ENCODE peak calls at places on chromosome 14, in six cellular contexts. R is IMR-90, V is mesendoderm, K is H9, I is neuronal stem cell, P is H1. C is an unnamed sample.

GRCh38 chr14:22898302-22898894 is 15.4 kb downstream of the REM2 start:
- DNase-seq in R (peak), V (no peak), K (no peak), I (no peak), P (no peak), C (peak)

GRCh38 chr14:100654814-100655795 is 67.9 kb upstream of the BEGAIN start:
- DNase-seq in R (no peak), V (peak), K (peak), I (no peak), P (no peak), C (no peak)

GRCh38 chr14:24251880-24252288 is 9.5 kb upstream of the TINF2 start:
- DNase-seq in R (peak), V (no peak), K (no peak), I (no peak), P (no peak), C (peak)

GRCh38 chr14:26867171-26867757 is 269.4 kb upstream of the NOVA1 start:
- DNase-seq in R (no peak), V (peak), K (no peak), I (no peak), P (no peak), C (no peak)

GRCh38 chr14:96792581-96792980 is 4.6 kb upstream of the VRK1 start:
- DNase-seq in R (no peak), V (no peak), K (no peak), I (no peak), P (no peak), C (no peak)

GRCh38 chr14:75217508-75218206 is 41.2 kb upstream of the TMED10 start:
- DNase-seq in R (peak), V (no peak), K (no peak), I (no peak), P (no peak), C (no peak)

GRCh38 chr14:59188461-59189280 is at the start of gene DAAM1:
- DNase-seq in R (peak), V (peak), K (peak), I (peak), P (peak), C (peak)

GRCh38 chr14:61575126-61575525 is 120.2 kb upstream of the HIF1A start:
- DNase-seq in R (no peak), V (no peak), K (no peak), I (no peak), P (no peak), C (no peak)

GRCh38 chr14:101379842-101380241 is 181.5 kb upstream of the DIO3 start:
- DNase-seq in R (no peak), V (no peak), K (no peak), I (no peak), P (no peak), C (no peak)

GRCh38 chr14:58100735-58101368 is 51.2 kb downstream of the ARMH4 start:
- DNase-seq in R (peak), V (no peak), K (no peak), I (no peak), P (no peak), C (peak)

GRCh38 chr14:51738754-51739153 is 87.0 kb downstream of the FRMD6 start:
- DNase-seq in R (no peak), V (peak), K (peak), I (no peak), P (peak), C (no peak)

GRCh38 chr14:98182385-98183055 is 1089.5 kb downstream of the BCL11B start:
- DNase-seq in R (no peak), V (no peak), K (no peak), I (no peak), P (no peak), C (no peak)

GRCh38 chr14:99522934-99523660 is 41.9 kb downstream of the CCNK start:
- DNase-seq in R (peak), V (peak), K (no peak), I (peak), P (no peak), C (peak)

GRCh38 chr14:75969126-75969525 is 12.7 kb downstream of the TGFB3 start:
- DNase-seq in R (no peak), V (no peak), K (no peak), I (no peak), P (no peak), C (no peak)

GRCh38 chr14:35818346-35819115 is 7.6 kb upstream of the BRMS1L start:
- DNase-seq in R (peak), V (peak), K (no peak), I (no peak), P (no peak), C (peak)

GRCh38 chr14:23660290-23661226 is 24.4 kb downstream of the DHRS2 start:
- DNase-seq in R (no peak), V (no peak), K (peak), I (no peak), P (no peak), C (no peak)

GRCh38 chr14:75247286-75247922 is 31.2 kb upstream of the FOS start:
- DNase-seq in R (no peak), V (no peak), K (no peak), I (no peak), P (no peak), C (no peak)

GRCh38 chr14:65834812-65835211 is 422.3 kb downstream of the FUT8 start:
- DNase-seq in R (no peak), V (no peak), K (no peak), I (no peak), P (no peak), C (no peak)

GRCh38 chr14:75640876-75641275 is 19.8 kb downstream of the ERG28 start:
- DNase-seq in R (no peak), V (no peak), K (no peak), I (no peak), P (no peak), C (no peak)

GRCh38 chr14:99734406-99735051 is 50.4 kb downstream of the CYP46A1 start:
- DNase-seq in R (no peak), V (no peak), K (peak), I (no peak), P (no peak), C (no peak)

GRCh38 chr14:53430870-53431269 is 277.7 kb upstream of the DDHD1 start:
- DNase-seq in R (peak), V (no peak), K (no peak), I (no peak), P (no peak), C (no peak)

GRCh38 chr14:100470523-100470897 is 116.7 kb downstream of the BEGAIN start:
- DNase-seq in R (no peak), V (peak), K (no peak), I (no peak), P (no peak), C (no peak)

GRCh38 chr14:55446833-55447232 is 6.4 kb upstream of the TBPL2 start:
- DNase-seq in R (peak), V (peak), K (no peak), I (no peak), P (no peak), C (peak)

GRCh38 chr14:52951730-52952481 is 1.1 kb upstream of the FERMT2 start:
- DNase-seq in R (peak), V (peak), K (peak), I (no peak), P (no peak), C (peak)

DNA sequence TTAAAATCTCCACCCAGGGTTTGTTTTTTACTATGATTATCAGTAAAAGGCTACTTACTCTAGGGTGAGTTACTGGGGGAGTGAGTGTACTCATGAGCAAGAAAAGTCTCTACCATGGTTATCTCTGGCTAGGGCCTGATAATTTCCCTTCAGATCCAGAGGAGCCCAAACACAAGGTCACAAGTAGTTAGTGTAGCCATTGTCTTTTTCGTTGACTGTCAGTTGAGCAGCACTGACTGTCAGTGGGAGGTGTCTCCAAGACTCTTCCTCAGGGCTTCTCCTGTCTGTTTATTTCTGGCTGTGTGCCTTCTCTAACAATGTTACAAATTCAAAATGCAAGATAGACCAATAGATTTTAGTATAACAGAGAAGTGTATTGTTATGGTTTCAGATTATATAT is 181.2 kb upstream of the MIS18BP1 start:
- DNase-seq in R (no peak), V (peak), K (no peak), I (no peak), P (no peak), C (no peak)
- H3K23ac ChIP-seq in R (no peak), V (no peak), K (no peak), I (no peak), P (no peak), C (no peak)

GRCh38 chr14:102511538-102511937 is 2.0 kb upstream of the ANKRD9 start:
- DNase-seq in R (no peak), V (no peak), K (no peak), I (no peak), P (no peak), C (no peak)

GRCh38 chr14:102508410-102508773 is 1.2 kb downstream of the ANKRD9 start:
- DNase-seq in R (no peak), V (no peak), K (no peak), I (no peak), P (no peak), C (no peak)

GRCh38 chr14:102510616-102511520 is 1.3 kb upstream of the ANKRD9 start:
- DNase-seq in R (no peak), V (peak), K (peak), I (peak), P (peak), C (no peak)

GRCh38 chr14:102508774-102509743 is 517 bp downstream of the ANKRD9 start:
- DNase-seq in R (peak), V (peak), K (no peak), I (no peak), P (no peak), C (peak)

GRCh38 chr14:102509744-102510615 is at the start of gene ANKRD9:
- DNase-seq in R (peak), V (peak), K (peak), I (peak), P (peak), C (peak)
- H4K8ac ChIP-seq in R (peak), V (no peak), K (no peak), I (no peak), P (peak), C (peak)

DNA sequence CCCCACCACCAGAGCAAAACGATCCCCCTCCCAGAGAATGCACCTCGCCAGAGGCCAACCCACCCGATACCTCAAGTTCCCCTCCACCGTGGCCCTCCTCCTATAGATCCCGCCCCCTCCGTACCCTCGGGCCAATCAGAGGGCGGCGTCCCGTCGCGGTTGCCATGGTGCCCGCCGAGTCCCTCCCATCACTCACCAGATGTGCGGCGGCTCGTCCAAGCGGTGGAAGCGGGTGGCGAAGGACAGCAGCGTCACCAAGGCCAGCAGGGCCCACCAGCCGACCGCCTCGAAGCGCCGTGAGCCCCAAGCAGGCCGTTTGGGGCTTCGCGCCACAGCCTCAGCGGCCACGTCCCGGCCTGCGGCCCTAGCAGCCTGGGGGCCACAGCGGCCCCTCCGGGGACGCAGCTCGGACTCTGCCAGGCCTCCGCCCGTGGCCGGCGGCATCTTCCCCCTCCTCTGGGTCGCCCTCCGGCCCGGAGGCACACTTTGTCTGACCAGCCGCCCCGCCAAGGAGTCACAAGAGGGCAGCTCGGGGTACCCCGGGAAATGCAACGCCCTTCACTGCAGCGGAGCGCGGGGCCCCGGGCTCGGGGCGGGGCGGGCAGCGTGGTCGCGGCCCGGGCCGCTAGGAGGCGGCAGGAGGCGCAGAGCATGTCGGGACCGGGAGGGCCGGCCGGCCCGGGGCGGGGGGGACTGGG is at the start of gene POMT2:
- DNase-seq in R (peak), V (peak), K (peak), I (peak), P (peak), C (peak)
- H2BK15ac ChIP-seq in R (peak), V (no peak), K (no peak), I (no peak), P (no peak), C (peak)

DNA sequence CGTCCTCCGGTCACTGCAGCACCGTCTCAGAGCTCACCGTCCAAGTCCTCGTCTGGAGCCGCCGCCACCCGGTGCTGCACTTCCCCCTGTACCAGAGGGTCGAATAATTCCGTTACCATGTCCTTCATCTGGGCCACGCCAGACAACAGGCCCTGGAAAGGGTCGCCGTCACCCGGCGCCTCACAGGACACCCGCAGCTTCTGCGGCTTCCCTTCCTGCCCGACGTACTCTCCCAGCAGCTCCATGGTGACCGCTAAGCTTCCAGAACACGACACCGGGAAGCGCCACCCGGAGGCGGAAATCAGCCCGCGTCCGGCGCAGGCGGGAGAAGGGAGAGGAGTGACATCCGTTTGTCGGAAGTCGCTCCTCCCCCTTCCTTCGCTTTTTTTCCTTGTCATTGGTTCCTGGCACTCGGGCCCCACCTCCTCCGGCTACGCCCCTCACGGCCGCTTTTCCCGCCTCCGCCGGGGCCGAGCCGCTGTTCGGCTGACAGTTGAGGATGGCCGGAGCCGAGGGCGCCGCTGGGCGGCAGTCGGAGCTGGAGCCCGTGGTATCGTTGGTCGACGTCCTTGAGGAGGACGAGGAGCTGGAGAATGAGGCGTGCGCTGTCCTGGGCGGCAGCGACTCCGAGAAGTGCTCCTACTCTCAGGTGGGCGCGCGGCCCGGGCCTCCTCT is at the start of the genes GON7 and UBR7:
- DNase-seq in R (peak), V (peak), K (peak), I (peak), P (peak), C (peak)
- H3K23ac ChIP-seq in R (peak), V (peak), K (no peak), I (peak), P (no peak), C (no peak)

DNA sequence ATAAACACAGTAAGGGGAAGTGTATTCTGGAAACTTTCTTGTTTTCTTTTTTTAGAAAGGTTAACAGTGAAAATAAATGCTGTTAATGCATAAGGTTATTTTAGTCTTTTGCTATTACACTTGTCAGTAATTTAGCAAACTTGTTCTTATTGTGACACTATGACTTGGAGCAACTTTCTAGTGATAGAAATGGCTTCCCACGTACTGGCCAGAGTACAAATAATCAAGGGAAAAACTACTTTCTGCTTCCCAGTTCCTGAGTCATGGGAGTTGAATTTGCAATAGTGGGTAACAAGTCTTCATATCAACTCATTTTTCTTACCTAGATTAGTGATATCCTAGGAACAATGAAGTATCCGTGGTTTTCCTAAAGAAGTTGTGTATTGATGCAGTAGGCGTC is 1072.3 kb downstream of the FLRT2 start:
- DNase-seq in R (peak), V (peak), K (no peak), I (no peak), P (no peak), C (no peak)
- H4K8ac ChIP-seq in R (no peak), V (no peak), K (no peak), I (no peak), P (no peak), C (no peak)

DNA sequence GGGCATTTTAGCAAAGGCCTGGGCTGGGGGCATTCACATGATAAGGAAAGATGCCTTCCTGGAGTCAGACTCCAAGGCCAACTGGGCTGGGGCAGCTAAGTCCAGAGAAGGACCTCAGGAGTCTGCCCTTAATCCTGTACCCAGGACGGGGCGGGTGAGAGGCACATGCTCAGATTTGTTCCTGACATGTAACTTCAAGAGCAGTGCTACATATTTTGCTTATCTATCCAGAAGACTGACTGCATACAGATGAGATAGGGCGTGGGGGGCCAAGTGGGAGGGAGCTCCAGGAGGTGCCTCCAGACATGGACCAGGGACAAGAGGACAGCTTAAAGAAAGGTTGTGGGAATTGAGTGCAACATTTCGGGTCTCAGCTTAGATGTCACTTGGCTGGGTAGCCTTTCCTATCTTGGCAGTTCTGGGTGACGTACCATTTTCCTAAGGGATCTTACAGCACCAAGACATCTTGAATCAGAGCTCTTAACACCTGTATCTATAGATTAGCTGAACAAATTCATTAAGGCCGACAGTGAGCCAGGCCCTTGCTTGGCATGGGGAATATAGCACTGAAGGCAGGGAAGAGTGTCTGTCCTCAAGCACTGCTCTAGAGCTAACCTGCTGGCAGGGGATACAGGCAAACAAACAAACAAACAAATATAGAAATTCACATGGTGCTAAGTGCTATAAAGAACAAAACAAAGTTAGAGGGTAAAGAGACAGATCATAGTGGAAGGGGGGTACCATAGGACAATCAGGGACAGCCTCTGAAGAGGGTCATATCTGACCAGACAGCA is 61.2 kb downstream of the PTPN21 start:
- DNase-seq in R (no peak), V (no peak), K (no peak), I (no peak), P (no peak), C (no peak)
- H2BK15ac ChIP-seq in R (no peak), V (no peak), K (no peak), I (no peak), P (no peak), C (no peak)

DNA sequence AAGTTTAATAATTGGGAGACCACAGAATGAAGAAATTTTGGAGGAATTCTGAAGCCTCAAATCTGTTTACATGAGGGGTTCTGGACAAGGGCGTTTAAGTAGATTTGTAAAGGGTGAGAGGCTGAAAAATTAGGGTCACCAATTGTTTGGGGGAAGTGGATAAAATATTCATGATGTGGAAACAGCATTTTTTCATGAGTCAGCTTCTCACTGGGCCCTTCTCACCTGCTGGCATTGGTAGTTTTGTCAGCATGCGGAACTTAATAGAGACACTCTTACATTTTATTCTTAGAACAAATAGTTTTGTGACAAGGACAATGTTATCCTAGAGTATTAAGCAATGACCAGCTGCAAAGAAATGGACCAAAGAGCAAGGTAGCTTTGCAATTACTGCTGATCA is 634.4 kb downstream of the LRFN5 start:
- DNase-seq in R (no peak), V (no peak), K (no peak), I (no peak), P (no peak), C (no peak)
- H3K23ac ChIP-seq in R (no peak), V (no peak), K (no peak), I (no peak), P (no peak), C (no peak)

GRCh38 chr14:88128811-88129210 is 123.9 kb downstream of the GPR65 start:
- DNase-seq in R (no peak), V (no peak), K (no peak), I (no peak), P (no peak), C (no peak)
- H4K8ac ChIP-seq in R (no peak), V (no peak), K (no peak), I (no peak), P (no peak), C (no peak)

GRCh38 chr14:94469261-94469660 is 6.7 kb downstream of the SERPINA9 start:
- DNase-seq in R (no peak), V (no peak), K (peak), I (no peak), P (no peak), C (no peak)
- H2BK15ac ChIP-seq in R (no peak), V (no peak), K (no peak), I (peak), P (no peak), C (no peak)